ENCODE peak calls at places on chromosomes 12 and 14, in five cellular contexts. One of them, this sample, is unnamed. For H3K9me3, the result is how much of the 10 kb centered on the place peaks cover.

GRCh38 chr12:110373962-110374611 is 29.4 kb downstream of the ANAPC7 start:
- DNase-seq in GM23248: no peak
- DNase-seq in lower lobe of right lung: no peak
- DNase-seq in IMR-90: no peak
- DNase-seq in left lung: no peak
- DNase-seq in this sample: no peak

GRCh38 chr12:51886021-51886710 is 1.7 kb upstream of the ANKRD33 start:
- DNase-seq in lower lobe of right lung: peak
- DNase-seq in left lung: no peak
- DNase-seq in GM23248: peak
- DNase-seq in IMR-90: peak
- DNase-seq in this sample: no peak

GRCh38 chr12:43676183-43676813 is 82.3 kb downstream of the PUS7L start:
- DNase-seq in GM23248: peak
- DNase-seq in IMR-90: peak
- DNase-seq in left lung: no peak
- DNase-seq in lower lobe of right lung: no peak
- DNase-seq in this sample: no peak

GRCh38 chr14:23141706-23142467 is 22.8 kb upstream of the CEBPE start:
- DNase-seq in IMR-90: peak
- DNase-seq in GM23248: peak
- DNase-seq in left lung: no peak
- DNase-seq in lower lobe of right lung: peak
- DNase-seq in this sample: no peak

GRCh38 chr12:26009593-26009992 is 51.1 kb downstream of the RASSF8 start:
- DNase-seq in GM23248: no peak
- DNase-seq in lower lobe of right lung: no peak
- DNase-seq in left lung: no peak
- DNase-seq in IMR-90: no peak
- DNase-seq in this sample: no peak

GRCh38 chr12:3772380-3772779 is 19.5 kb upstream of the CRACR2A start:
- DNase-seq in left lung: no peak
- DNase-seq in IMR-90: no peak
- DNase-seq in GM23248: peak
- DNase-seq in lower lobe of right lung: no peak
- DNase-seq in this sample: no peak

GRCh38 chr12:32891526-32891925 is 5.1 kb downstream of the PKP2 start:
- DNase-seq in lower lobe of right lung: no peak
- DNase-seq in GM23248: no peak
- DNase-seq in left lung: no peak
- DNase-seq in IMR-90: no peak
- DNase-seq in this sample: no peak

GRCh38 chr12:86724716-86725115 is 468.5 kb upstream of the MGAT4C start:
- DNase-seq in left lung: no peak
- DNase-seq in IMR-90: peak
- DNase-seq in GM23248: peak
- DNase-seq in lower lobe of right lung: no peak
- DNase-seq in this sample: no peak

GRCh38 chr14:76820700-76821099 is 5.5 kb upstream of the LRRC74A start:
- DNase-seq in left lung: no peak
- DNase-seq in lower lobe of right lung: no peak
- DNase-seq in IMR-90: no peak
- DNase-seq in GM23248: no peak
- DNase-seq in this sample: no peak

GRCh38 chr14:31229638-31230229 is 22.1 kb upstream of the HECTD1 start:
- DNase-seq in left lung: no peak
- DNase-seq in GM23248: peak
- DNase-seq in lower lobe of right lung: peak
- DNase-seq in IMR-90: peak
- DNase-seq in this sample: no peak

GRCh38 chr14:88985654-88986053 is 161.2 kb downstream of the TTC8 start:
- DNase-seq in GM23248: no peak
- DNase-seq in left lung: no peak
- DNase-seq in lower lobe of right lung: no peak
- DNase-seq in IMR-90: no peak
- DNase-seq in this sample: no peak

GRCh38 chr12:75921687-75922289 is 109.8 kb downstream of the PHLDA1 start:
- DNase-seq in left lung: peak
- DNase-seq in lower lobe of right lung: no peak
- DNase-seq in GM23248: no peak
- DNase-seq in IMR-90: no peak
- DNase-seq in this sample: no peak

GRCh38 chr14:76951149-76951548 is 77.4 kb downstream of the IRF2BPL start:
- DNase-seq in GM23248: peak
- DNase-seq in IMR-90: no peak
- DNase-seq in lower lobe of right lung: no peak
- DNase-seq in left lung: no peak
- DNase-seq in this sample: no peak

GRCh38 chr14:20427231-20428009 is 8.5 kb downstream of the KLHL33 start:
- DNase-seq in IMR-90: peak
- DNase-seq in GM23248: peak
- DNase-seq in lower lobe of right lung: no peak
- DNase-seq in left lung: no peak
- DNase-seq in this sample: no peak

GRCh38 chr12:46027172-46027571 is 36.8 kb upstream of the SCAF11 start:
- DNase-seq in GM23248: no peak
- DNase-seq in IMR-90: no peak
- DNase-seq in left lung: no peak
- DNase-seq in lower lobe of right lung: no peak
- DNase-seq in this sample: no peak
- H3K9me3 ChIP-seq in GM23248: under half
- H3K9me3 ChIP-seq in IMR-90: under half
- H3K9me3 ChIP-seq in left lung: half or more
- H3K9me3 ChIP-seq in lower lobe of right lung: under half
- H3K9me3 ChIP-seq in this sample: under half

GRCh38 chr14:102862154-102862772 is 60.2 kb upstream of the AMN start:
- DNase-seq in IMR-90: no peak
- DNase-seq in lower lobe of right lung: no peak
- DNase-seq in left lung: no peak
- DNase-seq in GM23248: no peak
- DNase-seq in this sample: no peak
- H3K9me3 ChIP-seq in IMR-90: under half
- H3K9me3 ChIP-seq in lower lobe of right lung: under half
- H3K9me3 ChIP-seq in left lung: under half
- H3K9me3 ChIP-seq in GM23248: under half
- H3K9me3 ChIP-seq in this sample: under half

GRCh38 chr12:34407813-34408212 is 385.5 kb downstream of the ALG10 start:
- DNase-seq in left lung: no peak
- DNase-seq in GM23248: no peak
- DNase-seq in IMR-90: no peak
- DNase-seq in lower lobe of right lung: no peak
- DNase-seq in this sample: no peak
- H3K9me3 ChIP-seq in left lung: half or more
- H3K9me3 ChIP-seq in GM23248: under half
- H3K9me3 ChIP-seq in IMR-90: under half
- H3K9me3 ChIP-seq in lower lobe of right lung: half or more
- H3K9me3 ChIP-seq in this sample: under half

GRCh38 chr12:53176750-53177149 is 3.8 kb upstream of the ZNF740 start:
- DNase-seq in lower lobe of right lung: no peak
- DNase-seq in left lung: no peak
- DNase-seq in IMR-90: no peak
- DNase-seq in GM23248: no peak
- DNase-seq in this sample: no peak
- H3K9me3 ChIP-seq in lower lobe of right lung: under half
- H3K9me3 ChIP-seq in left lung: under half
- H3K9me3 ChIP-seq in IMR-90: under half
- H3K9me3 ChIP-seq in GM23248: under half
- H3K9me3 ChIP-seq in this sample: under half

GRCh38 chr14:92244805-92245204 is 78.2 kb upstream of the SLC24A4 start:
- DNase-seq in IMR-90: no peak
- DNase-seq in GM23248: no peak
- DNase-seq in left lung: no peak
- DNase-seq in lower lobe of right lung: no peak
- DNase-seq in this sample: no peak
- H3K9me3 ChIP-seq in IMR-90: under half
- H3K9me3 ChIP-seq in GM23248: under half
- H3K9me3 ChIP-seq in left lung: under half
- H3K9me3 ChIP-seq in lower lobe of right lung: under half
- H3K9me3 ChIP-seq in this sample: under half

DNA sequence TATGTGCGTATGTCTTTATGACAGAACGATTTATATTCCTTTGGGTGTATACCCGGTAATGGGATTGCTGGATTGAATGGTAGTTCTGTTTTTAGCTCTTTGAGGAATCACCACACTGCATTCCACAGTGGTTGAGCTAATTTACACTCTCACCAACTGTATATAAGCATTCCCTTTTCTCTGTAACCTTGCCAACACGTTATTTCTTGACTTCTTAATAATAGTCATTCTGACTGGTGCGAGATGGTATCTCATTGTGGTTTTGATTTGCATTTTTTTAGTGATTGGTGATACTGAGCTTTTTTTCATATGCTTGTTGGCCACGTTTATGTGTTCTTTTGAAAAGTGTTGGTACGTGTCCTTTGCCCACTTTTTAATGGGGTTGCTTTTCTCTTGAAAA is 49.7 kb downstream of the FRS2 start:
- DNase-seq in IMR-90: no peak
- DNase-seq in GM23248: no peak
- DNase-seq in lower lobe of right lung: no peak
- DNase-seq in left lung: no peak
- DNase-seq in this sample: no peak
- H3K9me3 ChIP-seq in IMR-90: under half
- H3K9me3 ChIP-seq in GM23248: under half
- H3K9me3 ChIP-seq in lower lobe of right lung: under half
- H3K9me3 ChIP-seq in left lung: under half
- H3K9me3 ChIP-seq in this sample: under half

DNA sequence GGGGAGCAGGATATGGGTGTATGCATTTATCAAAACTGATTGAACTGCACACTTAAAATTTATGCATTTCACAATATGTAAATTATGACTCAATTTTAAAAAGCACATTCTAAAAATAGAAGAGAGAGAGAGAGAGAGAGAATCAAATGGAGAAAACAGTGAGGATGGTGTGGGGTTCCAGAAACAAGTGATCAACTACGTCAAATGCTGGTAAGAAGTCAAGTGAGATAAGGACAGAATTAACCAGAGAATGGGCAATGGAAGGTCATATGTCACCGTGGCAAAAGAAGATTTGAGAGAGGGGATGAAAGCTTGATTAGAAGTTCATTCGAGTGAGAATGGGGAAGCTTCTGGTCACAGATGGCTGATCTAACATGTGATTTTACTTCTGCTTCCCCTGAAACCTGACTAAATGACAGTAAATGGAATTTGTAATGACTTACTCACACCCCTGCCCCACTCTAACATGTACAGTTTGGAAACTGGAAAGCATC is 276.4 kb upstream of the AMIGO2 start:
- DNase-seq in IMR-90: peak
- DNase-seq in GM23248: no peak
- DNase-seq in lower lobe of right lung: no peak
- DNase-seq in left lung: no peak
- DNase-seq in this sample: no peak
- H3K9me3 ChIP-seq in IMR-90: under half
- H3K9me3 ChIP-seq in GM23248: under half
- H3K9me3 ChIP-seq in lower lobe of right lung: under half
- H3K9me3 ChIP-seq in left lung: under half
- H3K9me3 ChIP-seq in this sample: under half

GRCh38 chr12:114342651-114343050 is 63.3 kb downstream of the TBX5 start:
- DNase-seq in IMR-90: peak
- DNase-seq in GM23248: peak
- DNase-seq in lower lobe of right lung: no peak
- DNase-seq in left lung: no peak
- DNase-seq in this sample: no peak
- H3K9me3 ChIP-seq in IMR-90: under half
- H3K9me3 ChIP-seq in GM23248: under half
- H3K9me3 ChIP-seq in lower lobe of right lung: under half
- H3K9me3 ChIP-seq in left lung: under half
- H3K9me3 ChIP-seq in this sample: under half

GRCh38 chr12:62290804-62291203 is 30.6 kb downstream of the USP15 start:
- DNase-seq in left lung: no peak
- DNase-seq in lower lobe of right lung: no peak
- DNase-seq in IMR-90: no peak
- DNase-seq in GM23248: no peak
- DNase-seq in this sample: no peak
- H3K9me3 ChIP-seq in left lung: under half
- H3K9me3 ChIP-seq in lower lobe of right lung: under half
- H3K9me3 ChIP-seq in IMR-90: under half
- H3K9me3 ChIP-seq in GM23248: under half
- H3K9me3 ChIP-seq in this sample: under half

GRCh38 chr14:51616256-51616655 is 35.5 kb upstream of the FRMD6 start:
- DNase-seq in IMR-90: peak
- DNase-seq in left lung: no peak
- DNase-seq in lower lobe of right lung: no peak
- DNase-seq in GM23248: no peak
- DNase-seq in this sample: no peak

GRCh38 chr14:51610766-51611165 is 40.9 kb upstream of the FRMD6 start:
- DNase-seq in IMR-90: no peak
- DNase-seq in left lung: no peak
- DNase-seq in GM23248: no peak
- DNase-seq in lower lobe of right lung: no peak
- DNase-seq in this sample: no peak

GRCh38 chr14:51612449-51612848 is 39.3 kb upstream of the FRMD6 start:
- DNase-seq in IMR-90: no peak
- DNase-seq in GM23248: peak
- DNase-seq in left lung: no peak
- DNase-seq in lower lobe of right lung: no peak
- DNase-seq in this sample: no peak

GRCh38 chr14:51614707-51615106 is 37.0 kb upstream of the FRMD6 start:
- DNase-seq in IMR-90: peak
- DNase-seq in left lung: no peak
- DNase-seq in GM23248: peak
- DNase-seq in lower lobe of right lung: no peak
- DNase-seq in this sample: no peak

GRCh38 chr14:51613436-51613835 is 38.3 kb upstream of the FRMD6 start:
- DNase-seq in left lung: no peak
- DNase-seq in GM23248: no peak
- DNase-seq in IMR-90: no peak
- DNase-seq in lower lobe of right lung: no peak
- DNase-seq in this sample: no peak
- H3K9me3 ChIP-seq in left lung: under half
- H3K9me3 ChIP-seq in GM23248: under half
- H3K9me3 ChIP-seq in IMR-90: under half
- H3K9me3 ChIP-seq in lower lobe of right lung: under half
- H3K9me3 ChIP-seq in this sample: under half

This sample was measured in T-helper 17 cell.